ENCODE peak calls at places on chromosomes 1 and 21, in nine cellular contexts. A is GM10248, T is type B pancreatic cell, J is AG09319, K is tibial nerve, W is cardiac muscle cell, D is AG04450, I is IMR-90, O is fibroblast of mammary gland. V is an unnamed sample.
A peak's percentile ranks its signal among the peaks of the same experiment; 100 is the strongest.

GRCh38 chr1:24987875-24988559 is 57.9 kb upstream of the RUNX3 start:
- DNase-seq in D (no peak), W (no peak), T (no peak), A (peak; percentile 70), J (no peak), O (no peak), I (no peak), K (no peak), V (no peak)

GRCh38 chr1:238488406-238488805 is 597.7 kb upstream of the ZP4 start:
- DNase-seq in O (no peak), T (no peak), A (no peak), I (peak; percentile 48), W (no peak), D (no peak), K (no peak), J (no peak), V (no peak)

GRCh38 chr1:23384312-23385058 is 14.8 kb upstream of the ZNF436 start:
- DNase-seq in W (no peak), K (no peak), A (no peak), T (no peak), D (no peak), I (peak; percentile 88), O (peak; percentile 82), J (no peak), V (no peak)

GRCh38 chr1:55916480-55916879 is 662.9 kb downstream of the PLPP3 start:
- DNase-seq in A (no peak), I (peak; percentile 74), J (peak; percentile 65), O (peak; percentile 28), T (no peak), D (peak; percentile 34), W (no peak), K (no peak), V (no peak)

GRCh38 chr21:40635336-40635735 is 211.6 kb downstream of the DSCAM start:
- DNase-seq in W (no peak), I (no peak), J (no peak), D (no peak), K (no peak), T (no peak), O (no peak), A (no peak), V (no peak)

GRCh38 chr1:3883194-3883920 is 16.7 kb downstream of the C1orf174 start:
- DNase-seq in A (no peak), J (no peak), O (no peak), D (no peak), K (no peak), T (no peak), I (no peak), W (no peak), V (no peak)

GRCh38 chr1:240608707-240609106 is 3.2 kb downstream of the GREM2 start:
- DNase-seq in A (no peak), J (no peak), K (no peak), T (no peak), W (peak; percentile 48), I (no peak), D (no peak), O (peak; percentile 31), V (no peak)

GRCh38 chr1:64396817-64397216 is 73.1 kb upstream of the CACHD1 start:
- DNase-seq in K (no peak), A (no peak), I (no peak), T (no peak), O (peak; percentile 16), W (no peak), D (no peak), J (no peak), V (no peak)

GRCh38 chr1:42484382-42484781 is 21.3 kb downstream of the CCDC30 start:
- DNase-seq in D (peak; percentile 69), W (no peak), T (no peak), I (peak; percentile 95), K (no peak), O (peak; percentile 93), J (peak; percentile 28), A (no peak), V (no peak)

GRCh38 chr1:81812712-81813111 is 12.0 kb downstream of the ADGRL2 start:
- DNase-seq in J (no peak), T (no peak), O (peak; percentile 31), W (peak; percentile 13), K (no peak), I (peak; percentile 8), A (no peak), D (no peak), V (no peak)

GRCh38 chr21:43734131-43734634 is 15.3 kb downstream of the PDXK start:
- DNase-seq in D (no peak), O (no peak), J (no peak), I (no peak), A (no peak), K (no peak), T (no peak), W (no peak), V (no peak)

GRCh38 chr1:81547912-81548303 is 252.8 kb upstream of the ADGRL2 start:
- DNase-seq in T (no peak), O (peak; percentile 23), A (no peak), K (no peak), D (no peak), W (no peak), I (no peak), J (no peak), V (no peak)

GRCh38 chr1:85134583-85135455 is 66.0 kb downstream of the SYDE2 start:
- DNase-seq in W (no peak), I (peak; percentile 86), A (no peak), J (no peak), T (no peak), O (peak; percentile 47), K (no peak), D (peak; percentile 59), V (no peak)

GRCh38 chr1:85132078-85132715 is 68.6 kb downstream of the SYDE2 start:
- DNase-seq in J (no peak), O (peak; percentile 11), I (peak; percentile 50), K (no peak), A (no peak), W (no peak), T (no peak), D (no peak), V (no peak)

GRCh38 chr1:85135456-85135798 is 65.4 kb downstream of the SYDE2 start:
- DNase-seq in D (no peak), T (no peak), O (no peak), I (no peak), W (no peak), A (no peak), K (no peak), J (no peak), V (no peak)

GRCh38 chr1:85137660-85138059 is 63.2 kb downstream of the SYDE2 start:
- DNase-seq in I (no peak), T (no peak), O (no peak), D (no peak), K (no peak), W (no peak), A (no peak), J (no peak), V (no peak)

GRCh38 chr1:85133565-85134159 is 67.2 kb downstream of the SYDE2 start:
- DNase-seq in D (no peak), O (no peak), J (no peak), W (no peak), A (no peak), K (no peak), T (no peak), I (no peak), V (no peak)
- TF ChIP-seq CTCF in D (no peak), O (no peak), J (no peak), W (no peak), A (no peak), K (no peak), T (no peak), I (no peak), V (no peak)

DNA sequence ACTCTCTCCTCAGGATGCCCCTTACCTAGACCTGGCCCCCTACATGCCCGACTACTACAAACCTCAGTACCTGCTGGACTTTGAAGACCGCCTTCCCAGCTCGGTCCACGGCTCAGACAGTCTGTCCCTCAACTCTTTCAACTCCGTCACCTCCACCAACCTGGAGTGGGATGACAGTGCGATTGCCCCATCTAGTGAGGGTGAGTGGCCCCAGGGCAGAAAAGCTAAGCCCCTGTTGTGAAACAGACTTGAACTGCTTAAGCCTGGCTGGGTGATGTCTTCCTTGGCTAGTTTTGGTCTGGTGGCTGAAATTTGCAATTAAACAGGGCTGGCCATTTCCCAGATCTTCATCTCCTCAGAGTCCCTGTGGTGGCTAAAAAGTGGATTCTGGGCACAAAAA is 16.3 kb upstream of the SLC25A34 start:
- DNase-seq in K (no peak), O (no peak), A (no peak), D (no peak), T (no peak), I (no peak), W (no peak), J (no peak), V (no peak)
- TF ChIP-seq CTCF in K (no peak), O (no peak), A (no peak), D (no peak), T (no peak), I (no peak), W (no peak), J (no peak), V (no peak)

GRCh38 chr21:32535616-32536015 is 49.7 kb downstream of the TCP10L start:
- DNase-seq in T (no peak), A (no peak), O (no peak), W (no peak), K (no peak), D (no peak), J (no peak), I (no peak), V (no peak)
- TF ChIP-seq CTCF in T (no peak), A (no peak), O (no peak), W (no peak), K (no peak), D (no peak), J (no peak), I (no peak), V (no peak)

GRCh38 chr1:65722461-65722860 is 70.2 kb upstream of the PDE4B start:
- DNase-seq in D (no peak), J (no peak), A (no peak), I (no peak), O (no peak), W (no peak), T (no peak), K (no peak), V (no peak)

GRCh38 chr1:65719391-65719790 is 73.3 kb upstream of the PDE4B start:
- DNase-seq in K (no peak), J (no peak), W (no peak), T (no peak), A (no peak), O (no peak), I (no peak), D (no peak), V (no peak)

GRCh38 chr1:65728504-65728903 is 64.2 kb upstream of the PDE4B start:
- DNase-seq in A (no peak), W (no peak), O (no peak), D (no peak), J (no peak), T (no peak), K (no peak), I (no peak), V (no peak)

GRCh38 chr1:65725064-65725463 is 67.6 kb upstream of the PDE4B start:
- DNase-seq in T (no peak), W (no peak), O (no peak), I (no peak), A (no peak), D (no peak), J (no peak), K (no peak), V (no peak)

DNA sequence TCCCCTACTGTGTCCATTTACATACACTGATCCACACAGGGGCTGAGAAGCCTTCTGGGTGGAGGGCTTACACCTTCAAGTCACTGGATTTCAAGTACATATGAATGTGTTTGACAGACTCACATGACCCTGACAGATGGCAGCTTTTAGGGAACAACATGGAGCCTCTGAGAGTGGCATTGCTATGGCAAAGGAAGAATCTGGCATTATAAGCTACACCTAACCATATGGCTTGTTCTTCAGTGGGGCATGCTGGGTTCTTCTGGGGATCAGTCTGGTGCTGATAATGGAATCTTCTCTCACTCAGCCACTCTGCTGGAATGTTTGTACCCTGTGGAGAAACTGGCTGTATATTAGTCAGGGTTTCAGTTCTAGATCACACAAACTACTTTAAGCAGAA is 68.5 kb upstream of the PDE4B start:
- DNase-seq in K (no peak), D (no peak), I (no peak), J (no peak), W (no peak), O (no peak), A (no peak), T (no peak), V (no peak)
- TF ChIP-seq CTCF in K (no peak), D (no peak), I (no peak), J (no peak), W (no peak), O (no peak), A (no peak), T (no peak), V (no peak)

V was measured in mesothelial cell of epicardium.